ENCODE peak calls at places on chromosomes 11 and 22, in eight cellular contexts. D is fibroblast of lung, W is fibroblast of the aortic adventitia, P is BE2C, X is bronchial epithelial cell, L is epithelial cell of esophagus, F is pancreas, S is brain microvascular endothelial cell. Q is an unnamed sample.
A peak's percentile ranks its signal among the peaks of the same experiment; 100 is the strongest.

GRCh38 chr11:82811369-82811768 is 77.7 kb upstream of the FAM181B start:
- DNase-seq in D (no peak), W (no peak), P (no peak), X (no peak), L (no peak), F (no peak), S (no peak), Q (no peak)

GRCh38 chr11:46431211-46431610 is 39.6 kb upstream of the CHRM4 start:
- DNase-seq in D (no peak), W (no peak), P (no peak), X (no peak), L (no peak), F (no peak), S (no peak), Q (no peak)

GRCh38 chr11:120696597-120696996 is 185.0 kb downstream of the GRIK4 start:
- DNase-seq in D (no peak), W (no peak), P (no peak), X (no peak), L (no peak), F (no peak), S (no peak), Q (no peak)

GRCh38 chr11:115422013-115422697 is 82.1 kb downstream of the CADM1 start:
- DNase-seq in D (no peak), W (no peak), P (no peak), X (no peak), L (no peak), F (no peak), S (no peak), Q (no peak)

GRCh38 chr11:65868076-65868667 is 4.4 kb downstream of the EFEMP2 start:
- DNase-seq in D (peak; percentile 12), W (no peak), P (peak; percentile 86), X (no peak), L (no peak), F (peak; percentile 33), S (no peak), Q (no peak)

GRCh38 chr11:128424271-128424709 is 163.1 kb downstream of the ETS1 start:
- DNase-seq in D (peak; percentile 47), W (peak; percentile 76), P (no peak), X (no peak), L (no peak), F (no peak), S (no peak), Q (no peak)

GRCh38 chr22:26550498-26551033 is 38.3 kb upstream of the TFIP11 start:
- DNase-seq in D (peak; percentile 99), W (peak; percentile 89), P (no peak), X (no peak), L (no peak), F (peak; percentile 68), S (peak; percentile 87), Q (no peak)

GRCh38 chr22:42863349-42863911 is 6.4 kb upstream of the ARFGAP3 start:
- DNase-seq in D (peak; percentile 98), W (peak; percentile 74), P (no peak), X (peak; percentile 73), L (peak; percentile 82), F (no peak), S (peak; percentile 84), Q (no peak)

GRCh38 chr22:36770116-36770945 is 5.6 kb downstream of the IFT27 start:
- DNase-seq in D (no peak), W (no peak), P (peak; percentile 6), X (no peak), L (no peak), F (no peak), S (no peak), Q (no peak)

GRCh38 chr22:46867106-46867505 is 104.7 kb downstream of the TBC1D22A start:
- DNase-seq in D (no peak), W (no peak), P (no peak), X (no peak), L (no peak), F (no peak), S (no peak), Q (no peak)

GRCh38 chr11:99638073-99638553 is 617.4 kb downstream of the CNTN5 start:
- DNase-seq in D (no peak), W (no peak), P (no peak), X (no peak), L (no peak), F (no peak), S (no peak), Q (no peak)

GRCh38 chr11:76664578-76665061 is 5.9 kb downstream of the LRRC32 start:
- DNase-seq in D (no peak), W (no peak), P (peak; percentile 3), X (no peak), L (no peak), F (no peak), S (no peak), Q (no peak)

GRCh38 chr11:77074626-77075221 is 8.0 kb downstream of the CAPN5 start:
- DNase-seq in D (no peak), W (no peak), P (no peak), X (no peak), L (no peak), F (no peak), S (no peak), Q (no peak)

GRCh38 chr22:20271114-20271994 is 3.2 kb upstream of the RTN4R start:
- DNase-seq in D (no peak), W (no peak), P (no peak), X (no peak), L (no peak), F (peak; percentile 47), S (no peak), Q (no peak)

GRCh38 chr11:121023848-121024751 is at the start of gene TBCEL:
- DNase-seq in D (peak; percentile 80), W (peak; percentile 77), P (peak; percentile 98), X (peak; percentile 15), L (peak; percentile 50), F (peak; percentile 90), S (peak; percentile 80), Q (peak; percentile 63)

GRCh38 chr11:889261-889660 is 21.3 kb downstream of the CHID1 start:
- DNase-seq in D (no peak), W (no peak), P (no peak), X (no peak), L (no peak), F (no peak), S (no peak), Q (no peak)

GRCh38 chr22:31629741-31630184 is 32.3 kb downstream of the PISD start:
- DNase-seq in D (no peak), W (no peak), P (no peak), X (no peak), L (no peak), F (no peak), S (no peak), Q (no peak)

GRCh38 chr11:74320538-74320937 is 9.1 kb upstream of the P4HA3 start:
- DNase-seq in D (peak; percentile 53), W (peak; percentile 22), P (no peak), X (peak; percentile 44), L (peak; percentile 62), F (no peak), S (no peak), Q (no peak)

GRCh38 chr11:130473056-130473794 is 24.8 kb downstream of the ADAMTS15 start:
- DNase-seq in D (no peak), W (no peak), P (no peak), X (no peak), L (no peak), F (no peak), S (no peak), Q (no peak)

GRCh38 chr11:78373689-78374088 is 43.9 kb downstream of the GAB2 start:
- DNase-seq in D (no peak), W (no peak), P (no peak), X (no peak), L (no peak), F (no peak), S (no peak), Q (no peak)
- H3K4me3 ChIP-seq in D (no peak overlapping the region), W (no peak overlapping the region), P (no peak overlapping the region), X (no peak overlapping the region), L (no peak overlapping the region), F (no peak overlapping the region), S (no peak overlapping the region), Q (no peak overlapping the region)

GRCh38 chr22:49623715-49624114 is 204.0 kb downstream of the BRD1 start:
- DNase-seq in D (no peak), W (no peak), P (no peak), X (no peak), L (no peak), F (peak; percentile 22), S (no peak), Q (no peak)

GRCh38 chr22:49626361-49627216 is 201.1 kb downstream of the BRD1 start:
- DNase-seq in D (no peak), W (no peak), P (no peak), X (no peak), L (no peak), F (peak; percentile 17), S (no peak), Q (no peak)

GRCh38 chr22:49623176-49623575 is 204.5 kb downstream of the BRD1 start:
- DNase-seq in D (no peak), W (no peak), P (no peak), X (no peak), L (no peak), F (no peak), S (no peak), Q (no peak)

GRCh38 chr22:49622241-49623105 is 205.2 kb downstream of the BRD1 start:
- DNase-seq in D (no peak), W (no peak), P (no peak), X (no peak), L (no peak), F (no peak), S (no peak), Q (no peak)

GRCh38 chr22:49624421-49625177 is 203.1 kb downstream of the BRD1 start:
- DNase-seq in D (no peak), W (no peak), P (no peak), X (no peak), L (no peak), F (no peak), S (no peak), Q (no peak)
- TF ChIP-seq CTCF in D (no peak), W (no peak), P (no peak), X (no peak), L (no peak), F (no peak), S (no peak), Q (no peak)

DNA sequence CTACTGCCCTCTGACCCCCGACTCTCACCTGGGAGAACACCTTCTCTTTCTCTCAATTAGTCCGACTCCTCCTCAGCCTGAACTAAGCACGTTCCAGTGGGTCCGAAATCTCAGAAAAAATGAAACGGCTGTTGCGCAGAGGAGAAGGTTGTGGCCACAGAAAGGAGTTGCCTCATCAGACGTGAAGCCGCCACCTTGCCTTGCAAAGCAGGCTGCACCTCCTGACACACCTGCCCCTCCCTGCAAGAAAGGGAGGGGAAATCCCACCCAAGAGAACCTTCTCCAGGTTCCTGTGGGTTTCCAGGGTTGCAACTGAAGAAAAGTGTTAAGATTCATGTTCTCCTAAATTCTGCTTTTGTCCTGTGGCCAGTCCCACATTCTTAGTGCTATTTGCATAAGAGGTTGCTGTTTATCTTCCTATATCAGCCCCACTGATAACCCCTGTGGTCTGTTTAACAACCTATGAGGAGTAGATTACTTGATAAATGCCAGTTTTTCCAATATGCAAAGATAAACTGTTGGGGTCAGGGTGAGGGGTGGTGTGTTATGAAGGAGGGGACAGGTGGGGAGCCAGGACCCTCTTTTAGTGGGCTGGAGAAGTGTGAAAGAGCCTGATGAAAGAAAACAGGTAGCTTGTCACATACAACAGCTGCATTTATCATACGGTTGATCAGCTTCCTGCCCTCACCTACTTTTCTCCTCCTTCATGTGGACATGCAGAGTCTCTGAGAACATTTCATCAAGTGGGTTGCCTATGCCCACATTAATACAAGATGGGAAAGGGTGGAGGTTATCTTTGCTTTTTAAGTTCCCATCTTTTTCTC is 18.2 kb downstream of the ZBTB16 start:
- DNase-seq in D (no peak), W (no peak), P (no peak), X (no peak), L (no peak), F (no peak), S (no peak), Q (no peak)
- H3K4me3 ChIP-seq in D (no peak overlapping the region), W (no peak overlapping the region), P (no peak overlapping the region), X (no peak overlapping the region), L (no peak overlapping the region), F (no peak overlapping the region), S (no peak overlapping the region), Q (peak overlapping the region; percentile 25)

GRCh38 chr11:12088047-12088481 is 22.3 kb upstream of the MICAL2 start:
- DNase-seq in D (peak; percentile 83), W (peak; percentile 73), P (no peak), X (peak; percentile 82), L (peak; percentile 88), F (no peak), S (peak; percentile 84), Q (no peak)
- TF ChIP-seq CTCF in D (no peak), W (peak; percentile 52), P (peak; percentile 4), X (peak; percentile 45), L (peak; percentile 57), F (no peak), S (peak; percentile 66), Q (peak; percentile 16)

Q was measured in LNCaP clone FGC.